ENCODE peak calls at places on chromosomes 16 and 17, in six cellular contexts. One of them, this sample, is unnamed.

GRCh38 chr16:72989203-72989991 is 58.5 kb downstream of the ZFHX3 start:
- DNase-seq in MM.1S: no peak
- DNase-seq in transverse colon: no peak
- DNase-seq in cardiac fibroblast: peak; percentile 95
- DNase-seq in adrenal gland: no peak
- DNase-seq in mucosa of descending colon: no peak
- DNase-seq in this sample: no peak

GRCh38 chr17:48241131-48241591 is 133.6 kb downstream of the SNX11 start:
- DNase-seq in adrenal gland: peak; percentile 72
- DNase-seq in MM.1S: peak; percentile 78
- DNase-seq in transverse colon: no peak
- DNase-seq in cardiac fibroblast: peak; percentile 83
- DNase-seq in mucosa of descending colon: no peak
- DNase-seq in this sample: no peak

GRCh38 chr17:73586921-73587680 is 57.1 kb downstream of the SDK2 start:
- DNase-seq in cardiac fibroblast: no peak
- DNase-seq in adrenal gland: peak; percentile 78
- DNase-seq in mucosa of descending colon: no peak
- DNase-seq in transverse colon: no peak
- DNase-seq in MM.1S: peak; percentile 12
- DNase-seq in this sample: no peak

GRCh38 chr17:19010729-19011505 is 6.4 kb upstream of the FAM83G start:
- DNase-seq in adrenal gland: no peak
- DNase-seq in mucosa of descending colon: peak; percentile 78
- DNase-seq in cardiac fibroblast: peak; percentile 33
- DNase-seq in transverse colon: peak; percentile 81
- DNase-seq in MM.1S: no peak
- DNase-seq in this sample: no peak

GRCh38 chr17:31835984-31836383 is 23.1 kb downstream of the COPRS start:
- DNase-seq in cardiac fibroblast: peak; percentile 25
- DNase-seq in adrenal gland: no peak
- DNase-seq in MM.1S: no peak
- DNase-seq in mucosa of descending colon: no peak
- DNase-seq in transverse colon: no peak
- DNase-seq in this sample: no peak

GRCh38 chr16:60077791-60078280 is 1343.7 kb upstream of the GOT2 start:
- DNase-seq in mucosa of descending colon: no peak
- DNase-seq in cardiac fibroblast: no peak
- DNase-seq in MM.1S: no peak
- DNase-seq in adrenal gland: no peak
- DNase-seq in transverse colon: no peak
- DNase-seq in this sample: no peak

GRCh38 chr16:83733301-83733700 is 74.5 kb upstream of the HSBP1 start:
- DNase-seq in cardiac fibroblast: no peak
- DNase-seq in transverse colon: no peak
- DNase-seq in mucosa of descending colon: no peak
- DNase-seq in MM.1S: no peak
- DNase-seq in adrenal gland: no peak
- DNase-seq in this sample: no peak

GRCh38 chr17:40528692-40529417 is 27.4 kb upstream of the TNS4 start:
- DNase-seq in cardiac fibroblast: no peak
- DNase-seq in MM.1S: no peak
- DNase-seq in mucosa of descending colon: no peak
- DNase-seq in adrenal gland: no peak
- DNase-seq in transverse colon: no peak
- DNase-seq in this sample: peak; percentile 61

GRCh38 chr17:74523308-74523707 is 8.0 kb downstream of the CD300LB start:
- DNase-seq in transverse colon: no peak
- DNase-seq in cardiac fibroblast: no peak
- DNase-seq in adrenal gland: peak; percentile 38
- DNase-seq in mucosa of descending colon: no peak
- DNase-seq in MM.1S: no peak
- DNase-seq in this sample: no peak

GRCh38 chr17:57540596-57540995 is 204.5 kb downstream of the CCDC182 start:
- DNase-seq in cardiac fibroblast: no peak
- DNase-seq in adrenal gland: no peak
- DNase-seq in MM.1S: peak; percentile 82
- DNase-seq in transverse colon: peak; percentile 18
- DNase-seq in mucosa of descending colon: no peak
- DNase-seq in this sample: no peak

GRCh38 chr17:65013613-65014391 is 42.7 kb downstream of the GNA13 start:
- DNase-seq in mucosa of descending colon: no peak
- DNase-seq in adrenal gland: peak; percentile 68
- DNase-seq in MM.1S: no peak
- DNase-seq in cardiac fibroblast: peak; percentile 84
- DNase-seq in transverse colon: no peak
- DNase-seq in this sample: no peak

GRCh38 chr16:10123141-10123540 is 59.1 kb downstream of the GRIN2A start:
- DNase-seq in transverse colon: no peak
- DNase-seq in mucosa of descending colon: no peak
- DNase-seq in adrenal gland: no peak
- DNase-seq in cardiac fibroblast: peak; percentile 28
- DNase-seq in MM.1S: no peak
- DNase-seq in this sample: no peak

GRCh38 chr17:296906-297690 is 55.5 kb downstream of the RPH3AL start:
- DNase-seq in transverse colon: no peak
- DNase-seq in MM.1S: no peak
- DNase-seq in adrenal gland: no peak
- DNase-seq in mucosa of descending colon: no peak
- DNase-seq in cardiac fibroblast: no peak
- DNase-seq in this sample: no peak

GRCh38 chr16:25625620-25626019 is 66.1 kb upstream of the HS3ST4 start:
- DNase-seq in adrenal gland: no peak
- DNase-seq in cardiac fibroblast: no peak
- DNase-seq in mucosa of descending colon: no peak
- DNase-seq in MM.1S: no peak
- DNase-seq in transverse colon: no peak
- DNase-seq in this sample: no peak

GRCh38 chr16:52741386-52741785 is 194.4 kb upstream of the TOX3 start:
- DNase-seq in MM.1S: no peak
- DNase-seq in transverse colon: no peak
- DNase-seq in mucosa of descending colon: no peak
- DNase-seq in adrenal gland: no peak
- DNase-seq in cardiac fibroblast: no peak
- DNase-seq in this sample: no peak

GRCh38 chr17:68614718-68615117 is 13.6 kb upstream of the FAM20A start:
- DNase-seq in cardiac fibroblast: no peak
- DNase-seq in adrenal gland: no peak
- DNase-seq in MM.1S: no peak
- DNase-seq in mucosa of descending colon: no peak
- DNase-seq in transverse colon: no peak
- DNase-seq in this sample: no peak

GRCh38 chr17:68036304-68037147 is 991 bp downstream of the KPNA2 start:
- DNase-seq in adrenal gland: no peak
- DNase-seq in MM.1S: no peak
- DNase-seq in mucosa of descending colon: no peak
- DNase-seq in cardiac fibroblast: peak; percentile 55
- DNase-seq in transverse colon: no peak
- DNase-seq in this sample: no peak

GRCh38 chr16:86245895-86246294 is 264.4 kb upstream of the FOXF1 start:
- DNase-seq in adrenal gland: no peak
- DNase-seq in MM.1S: no peak
- DNase-seq in cardiac fibroblast: no peak
- DNase-seq in mucosa of descending colon: no peak
- DNase-seq in transverse colon: no peak
- DNase-seq in this sample: no peak

GRCh38 chr16:81558444-81559175 is 114.0 kb downstream of the CMIP start:
- DNase-seq in mucosa of descending colon: peak; percentile 87
- DNase-seq in MM.1S: no peak
- DNase-seq in transverse colon: peak; percentile 88
- DNase-seq in cardiac fibroblast: no peak
- DNase-seq in adrenal gland: no peak
- DNase-seq in this sample: no peak

GRCh38 chr17:17555906-17556305 is 35.6 kb downstream of the PEMT start:
- DNase-seq in mucosa of descending colon: no peak
- DNase-seq in transverse colon: no peak
- DNase-seq in MM.1S: no peak
- DNase-seq in cardiac fibroblast: no peak
- DNase-seq in adrenal gland: no peak
- DNase-seq in this sample: no peak

GRCh38 chr16:73890524-73891500 is 405.8 kb upstream of the PSMD7 start:
- DNase-seq in cardiac fibroblast: peak; percentile 6
- DNase-seq in transverse colon: peak; percentile 8
- DNase-seq in mucosa of descending colon: no peak
- DNase-seq in adrenal gland: no peak
- DNase-seq in MM.1S: peak; percentile 9
- DNase-seq in this sample: no peak

GRCh38 chr16:14098081-14098480 is 27.0 kb downstream of the MRTFB start:
- DNase-seq in transverse colon: no peak
- DNase-seq in MM.1S: no peak
- DNase-seq in cardiac fibroblast: peak; percentile 13
- DNase-seq in adrenal gland: no peak
- DNase-seq in mucosa of descending colon: no peak
- DNase-seq in this sample: no peak

GRCh38 chr17:71032746-71033273 is 863.5 kb downstream of the KCNJ2 start:
- DNase-seq in MM.1S: no peak
- DNase-seq in cardiac fibroblast: no peak
- DNase-seq in transverse colon: no peak
- DNase-seq in mucosa of descending colon: no peak
- DNase-seq in adrenal gland: no peak
- DNase-seq in this sample: no peak

GRCh38 chr16:25413133-25413532 is 155.5 kb upstream of the ZKSCAN2 start:
- DNase-seq in MM.1S: no peak
- DNase-seq in cardiac fibroblast: no peak
- DNase-seq in adrenal gland: no peak
- DNase-seq in mucosa of descending colon: no peak
- DNase-seq in transverse colon: no peak
- DNase-seq in this sample: no peak

GRCh38 chr17:51120357-51120738 is 320 bp downstream of the SPAG9 start:
- DNase-seq in transverse colon: peak; percentile 60
- DNase-seq in cardiac fibroblast: peak; percentile 44
- DNase-seq in MM.1S: peak; percentile 52
- DNase-seq in mucosa of descending colon: no peak
- DNase-seq in adrenal gland: peak; percentile 81
- DNase-seq in this sample: peak; percentile 49

GRCh38 chr17:5587431-5588032 is 3.2 kb upstream of the NLRP1 start:
- DNase-seq in cardiac fibroblast: peak; percentile 87
- DNase-seq in MM.1S: peak; percentile 83
- DNase-seq in mucosa of descending colon: no peak
- DNase-seq in adrenal gland: peak; percentile 68
- DNase-seq in transverse colon: peak; percentile 15
- DNase-seq in this sample: peak; percentile 84

GRCh38 chr16:48381201-48381600 is 4.0 kb downstream of the SIAH1 start:
- DNase-seq in adrenal gland: no peak
- DNase-seq in transverse colon: no peak
- DNase-seq in MM.1S: no peak
- DNase-seq in mucosa of descending colon: no peak
- DNase-seq in cardiac fibroblast: peak; percentile 46
- DNase-seq in this sample: no peak

GRCh38 chr17:3924421-3925350 is 8.4 kb upstream of the P2RX1 start:
- DNase-seq in cardiac fibroblast: no peak
- DNase-seq in transverse colon: peak; percentile 35
- DNase-seq in adrenal gland: no peak
- DNase-seq in mucosa of descending colon: no peak
- DNase-seq in MM.1S: no peak
- DNase-seq in this sample: no peak

GRCh38 chr17:75046583-75047289 is at the start of the genes ATP5PD and KCTD2:
- DNase-seq in cardiac fibroblast: peak; percentile 97
- DNase-seq in mucosa of descending colon: peak; percentile 97
- DNase-seq in MM.1S: peak; percentile 96
- DNase-seq in transverse colon: peak; percentile 97
- DNase-seq in adrenal gland: peak; percentile 98
- DNase-seq in this sample: peak; percentile 82

GRCh38 chr16:80997139-80997798 is 9.4 kb downstream of the CMC2 start:
- DNase-seq in MM.1S: no peak
- DNase-seq in mucosa of descending colon: no peak
- DNase-seq in cardiac fibroblast: peak; percentile 39
- DNase-seq in transverse colon: no peak
- DNase-seq in adrenal gland: no peak
- DNase-seq in this sample: no peak

GRCh38 chr16:333406-334094 is 19.0 kb downstream of the AXIN1 start:
- DNase-seq in MM.1S: no peak
- DNase-seq in adrenal gland: no peak
- DNase-seq in transverse colon: no peak
- DNase-seq in cardiac fibroblast: no peak
- DNase-seq in mucosa of descending colon: no peak
- DNase-seq in this sample: no peak

GRCh38 chr16:56422896-56423441 is 2.4 kb downstream of the AMFR start:
- DNase-seq in mucosa of descending colon: no peak
- DNase-seq in MM.1S: no peak
- DNase-seq in adrenal gland: no peak
- DNase-seq in transverse colon: no peak
- DNase-seq in cardiac fibroblast: no peak
- DNase-seq in this sample: no peak
- H3K4me3 ChIP-seq in mucosa of descending colon: no peak overlapping the region
- H3K4me3 ChIP-seq in MM.1S: no peak overlapping the region
- H3K4me3 ChIP-seq in adrenal gland: no peak overlapping the region
- H3K4me3 ChIP-seq in transverse colon: no peak overlapping the region
- H3K4me3 ChIP-seq in cardiac fibroblast: no peak overlapping the region
- H3K4me3 ChIP-seq in this sample: no peak overlapping the region

GRCh38 chr17:79804856-79805696 is 8.2 kb upstream of the CBX8 start:
- DNase-seq in adrenal gland: no peak
- DNase-seq in mucosa of descending colon: no peak
- DNase-seq in MM.1S: no peak
- DNase-seq in cardiac fibroblast: no peak
- DNase-seq in transverse colon: no peak
- DNase-seq in this sample: no peak
- H3K4me3 ChIP-seq in adrenal gland: no peak overlapping the region
- H3K4me3 ChIP-seq in mucosa of descending colon: no peak overlapping the region
- H3K4me3 ChIP-seq in MM.1S: no peak overlapping the region
- H3K4me3 ChIP-seq in cardiac fibroblast: no peak overlapping the region
- H3K4me3 ChIP-seq in transverse colon: no peak overlapping the region
- H3K4me3 ChIP-seq in this sample: no peak overlapping the region

GRCh38 chr17:77840576-77841160 is 117.8 kb upstream of the TNRC6C start:
- DNase-seq in MM.1S: no peak
- DNase-seq in mucosa of descending colon: peak; percentile 18
- DNase-seq in transverse colon: peak; percentile 4
- DNase-seq in cardiac fibroblast: no peak
- DNase-seq in adrenal gland: no peak
- DNase-seq in this sample: no peak
- H3K4me3 ChIP-seq in MM.1S: no peak overlapping the region
- H3K4me3 ChIP-seq in mucosa of descending colon: no peak overlapping the region
- H3K4me3 ChIP-seq in transverse colon: no peak overlapping the region
- H3K4me3 ChIP-seq in cardiac fibroblast: no peak overlapping the region
- H3K4me3 ChIP-seq in adrenal gland: no peak overlapping the region
- H3K4me3 ChIP-seq in this sample: no peak overlapping the region

GRCh38 chr16:88368994-88369393 is 13.8 kb upstream of the ZNF469 start:
- DNase-seq in mucosa of descending colon: no peak
- DNase-seq in cardiac fibroblast: no peak
- DNase-seq in MM.1S: no peak
- DNase-seq in adrenal gland: no peak
- DNase-seq in transverse colon: no peak
- DNase-seq in this sample: no peak
- H3K4me3 ChIP-seq in mucosa of descending colon: no peak overlapping the region
- H3K4me3 ChIP-seq in cardiac fibroblast: no peak overlapping the region
- H3K4me3 ChIP-seq in MM.1S: no peak overlapping the region
- H3K4me3 ChIP-seq in adrenal gland: no peak overlapping the region
- H3K4me3 ChIP-seq in transverse colon: no peak overlapping the region
- H3K4me3 ChIP-seq in this sample: no peak overlapping the region

GRCh38 chr17:13631541-13631940 is 29.8 kb upstream of the HS3ST3A1 start:
- DNase-seq in mucosa of descending colon: no peak
- DNase-seq in transverse colon: no peak
- DNase-seq in adrenal gland: no peak
- DNase-seq in cardiac fibroblast: peak; percentile 9
- DNase-seq in MM.1S: no peak
- DNase-seq in this sample: no peak

DNA sequence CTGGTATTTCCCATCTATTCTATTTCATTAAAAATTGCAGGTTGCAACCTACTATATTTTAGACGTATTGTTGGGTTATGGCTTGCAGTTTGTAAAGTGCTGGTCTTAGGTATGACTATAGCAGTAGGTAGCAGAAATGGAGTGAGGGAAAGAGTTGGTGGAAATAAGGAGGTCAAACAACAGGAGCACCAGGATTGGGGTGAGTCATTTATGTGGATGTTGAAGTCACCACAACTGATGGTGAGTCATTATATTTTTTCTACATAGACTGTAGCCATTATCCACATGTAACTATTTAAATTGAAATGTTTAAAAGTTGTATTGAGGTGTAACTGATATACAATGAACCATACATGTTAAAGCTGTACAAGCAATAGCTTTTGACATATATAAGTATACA is 25.0 kb upstream of the HS3ST3A1 start:
- DNase-seq in transverse colon: no peak
- DNase-seq in MM.1S: no peak
- DNase-seq in mucosa of descending colon: no peak
- DNase-seq in cardiac fibroblast: peak; percentile 71
- DNase-seq in adrenal gland: no peak
- DNase-seq in this sample: no peak
- H3K4me3 ChIP-seq in transverse colon: no peak overlapping the region
- H3K4me3 ChIP-seq in MM.1S: no peak overlapping the region
- H3K4me3 ChIP-seq in mucosa of descending colon: no peak overlapping the region
- H3K4me3 ChIP-seq in cardiac fibroblast: no peak overlapping the region
- H3K4me3 ChIP-seq in adrenal gland: no peak overlapping the region
- H3K4me3 ChIP-seq in this sample: no peak overlapping the region

This sample was measured in naive thymus-derived CD4-positive, alpha-beta T cell.